ENCODE peak calls at places on chromosome 12, in four cellular contexts. One of them, this sample, is unnamed.

GRCh38 chr12:43988838-43989560 is 153.1 kb downstream of the TMEM117 start:
- DNase-seq in heart right ventricle: no peak
- DNase-seq in H9: no peak
- DNase-seq in heart left ventricle: no peak
- DNase-seq in this sample: no peak

GRCh38 chr12:120261951-120262851 is 3.3 kb downstream of the PXN start:
- DNase-seq in heart left ventricle: no peak
- DNase-seq in heart right ventricle: no peak
- DNase-seq in H9: no peak
- DNase-seq in this sample: no peak

GRCh38 chr12:75705749-75706719 is 194.6 kb upstream of the KRR1 start:
- DNase-seq in heart left ventricle: peak; percentile 64
- DNase-seq in H9: no peak
- DNase-seq in heart right ventricle: peak; percentile 69
- DNase-seq in this sample: peak; percentile 64

GRCh38 chr12:120267736-120268135 is 2.2 kb upstream of the PXN start:
- DNase-seq in heart right ventricle: no peak
- DNase-seq in heart left ventricle: no peak
- DNase-seq in H9: no peak
- DNase-seq in this sample: no peak

GRCh38 chr12:111220363-111220762 is 148.5 kb downstream of the PHETA1 start:
- DNase-seq in H9: no peak
- DNase-seq in heart right ventricle: no peak
- DNase-seq in heart left ventricle: no peak
- DNase-seq in this sample: no peak

GRCh38 chr12:117042171-117042809 is 56.9 kb downstream of the TESC start:
- DNase-seq in H9: no peak
- DNase-seq in heart left ventricle: peak; percentile 73
- DNase-seq in heart right ventricle: peak; percentile 51
- DNase-seq in this sample: no peak

GRCh38 chr12:7681535-7681934 is 14.0 kb downstream of the GDF3 start:
- DNase-seq in H9: no peak
- DNase-seq in heart right ventricle: no peak
- DNase-seq in heart left ventricle: no peak
- DNase-seq in this sample: no peak

GRCh38 chr12:107564946-107565345 is 120.7 kb upstream of the PWP1 start:
- DNase-seq in H9: peak; percentile 64
- DNase-seq in heart left ventricle: no peak
- DNase-seq in heart right ventricle: no peak
- DNase-seq in this sample: no peak

GRCh38 chr12:121657305-121658008 is 12.0 kb downstream of the MORN3 start:
- DNase-seq in H9: no peak
- DNase-seq in heart left ventricle: no peak
- DNase-seq in heart right ventricle: no peak
- DNase-seq in this sample: no peak

GRCh38 chr12:102696045-102696444 is 215.7 kb upstream of the IGF1 start:
- DNase-seq in heart left ventricle: no peak
- DNase-seq in heart right ventricle: no peak
- DNase-seq in H9: no peak
- DNase-seq in this sample: no peak

GRCh38 chr12:44589697-44590096 is 286.4 kb downstream of the NELL2 start:
- DNase-seq in heart right ventricle: no peak
- DNase-seq in heart left ventricle: no peak
- DNase-seq in H9: no peak
- DNase-seq in this sample: no peak

GRCh38 chr12:98149270-98149669 is 366.1 kb upstream of the TMPO start:
- DNase-seq in H9: no peak
- DNase-seq in heart left ventricle: no peak
- DNase-seq in heart right ventricle: no peak
- DNase-seq in this sample: no peak

GRCh38 chr12:14260011-14260993 is 105.2 kb upstream of the ATF7IP start:
- DNase-seq in heart left ventricle: peak; percentile 94
- DNase-seq in heart right ventricle: peak; percentile 95
- DNase-seq in H9: peak; percentile 99
- DNase-seq in this sample: peak; percentile 71

GRCh38 chr12:43111608-43112007 is 440.4 kb downstream of the ADAMTS20 start:
- DNase-seq in heart left ventricle: no peak
- DNase-seq in heart right ventricle: no peak
- DNase-seq in H9: no peak
- DNase-seq in this sample: no peak

GRCh38 chr12:3882396-3882795 is 9.2 kb upstream of the PARP11 start:
- DNase-seq in heart left ventricle: no peak
- DNase-seq in H9: no peak
- DNase-seq in heart right ventricle: no peak
- DNase-seq in this sample: no peak

GRCh38 chr12:86772688-86773087 is 516.5 kb upstream of the MGAT4C start:
- DNase-seq in heart right ventricle: no peak
- DNase-seq in H9: no peak
- DNase-seq in heart left ventricle: no peak
- DNase-seq in this sample: no peak

GRCh38 chr12:20370001-20370381 is 1.7 kb downstream of the PDE3A start:
- DNase-seq in heart left ventricle: peak; percentile 60
- DNase-seq in H9: peak; percentile 76
- DNase-seq in heart right ventricle: peak; percentile 55
- DNase-seq in this sample: no peak

GRCh38 chr12:119621878-119622277 is 28.3 kb downstream of the TMEM233 start:
- DNase-seq in heart right ventricle: no peak
- DNase-seq in H9: no peak
- DNase-seq in heart left ventricle: no peak
- DNase-seq in this sample: no peak

GRCh38 chr12:75322464-75322863 is 7.7 kb downstream of the CAPS2 start:
- DNase-seq in heart right ventricle: no peak
- DNase-seq in H9: no peak
- DNase-seq in heart left ventricle: no peak
- DNase-seq in this sample: no peak

GRCh38 chr12:40565029-40565633 is 127.1 kb upstream of the CNTN1 start:
- DNase-seq in heart left ventricle: no peak
- DNase-seq in heart right ventricle: no peak
- DNase-seq in H9: no peak
- DNase-seq in this sample: no peak

GRCh38 chr12:91189526-91189925 is 6.9 kb upstream of the DCN start:
- DNase-seq in H9: no peak
- DNase-seq in heart left ventricle: no peak
- DNase-seq in heart right ventricle: no peak
- DNase-seq in this sample: no peak

GRCh38 chr12:112112423-112113132 is 4.0 kb upstream of the NAA25 start:
- DNase-seq in H9: peak; percentile 65
- DNase-seq in heart right ventricle: no peak
- DNase-seq in heart left ventricle: no peak
- DNase-seq in this sample: no peak

GRCh38 chr12:51326762-51327439 is 2.9 kb upstream of the BIN2 start:
- DNase-seq in heart right ventricle: peak; percentile 22
- DNase-seq in H9: no peak
- DNase-seq in heart left ventricle: no peak
- DNase-seq in this sample: peak; percentile 87

GRCh38 chr12:107079172-107080011 is 14.0 kb downstream of the CRY1 start:
- DNase-seq in heart left ventricle: no peak
- DNase-seq in H9: no peak
- DNase-seq in heart right ventricle: no peak
- DNase-seq in this sample: no peak

GRCh38 chr12:124277394-124278222 is 17.3 kb upstream of the RFLNA start:
- DNase-seq in heart left ventricle: no peak
- DNase-seq in H9: no peak
- DNase-seq in heart right ventricle: no peak
- DNase-seq in this sample: no peak

GRCh38 chr12:42892702-42893101 is 303.2 kb upstream of the PRICKLE1 start:
- DNase-seq in H9: no peak
- DNase-seq in heart left ventricle: no peak
- DNase-seq in heart right ventricle: no peak
- DNase-seq in this sample: no peak

GRCh38 chr12:67752226-67752732 is 103.7 kb downstream of the DYRK2 start:
- DNase-seq in heart right ventricle: no peak
- DNase-seq in heart left ventricle: no peak
- DNase-seq in H9: no peak
- DNase-seq in this sample: peak; percentile 16

GRCh38 chr12:108526482-108527234 is 11.6 kb downstream of the FICD start:
- DNase-seq in heart right ventricle: no peak
- DNase-seq in H9: no peak
- DNase-seq in heart left ventricle: no peak
- DNase-seq in this sample: no peak

GRCh38 chr12:4435537-4435936 is 10.1 kb downstream of the FGF6 start:
- DNase-seq in heart right ventricle: no peak
- DNase-seq in H9: peak; percentile 24
- DNase-seq in heart left ventricle: no peak
- DNase-seq in this sample: no peak

GRCh38 chr12:110266980-110267620 is 13.9 kb upstream of the ATP2A2 start:
- DNase-seq in heart left ventricle: peak; percentile 80
- DNase-seq in heart right ventricle: peak; percentile 90
- DNase-seq in H9: no peak
- DNase-seq in this sample: peak; percentile 74

GRCh38 chr12:34343345-34343744 is 321.0 kb downstream of the ALG10 start:
- DNase-seq in H9: no peak
- DNase-seq in heart right ventricle: no peak
- DNase-seq in heart left ventricle: no peak
- DNase-seq in this sample: no peak

GRCh38 chr12:34343766-34344165 is 321.5 kb downstream of the ALG10 start:
- DNase-seq in heart right ventricle: no peak
- DNase-seq in H9: no peak
- DNase-seq in heart left ventricle: no peak
- DNase-seq in this sample: no peak

GRCh38 chr12:34346372-34347034 is 324.2 kb downstream of the ALG10 start:
- DNase-seq in H9: no peak
- DNase-seq in heart right ventricle: no peak
- DNase-seq in heart left ventricle: no peak
- DNase-seq in this sample: no peak

GRCh38 chr12:34345801-34346200 is 323.5 kb downstream of the ALG10 start:
- DNase-seq in heart left ventricle: no peak
- DNase-seq in heart right ventricle: no peak
- DNase-seq in H9: no peak
- DNase-seq in this sample: no peak

GRCh38 chr12:34344851-34345522 is 322.7 kb downstream of the ALG10 start:
- DNase-seq in heart left ventricle: no peak
- DNase-seq in H9: no peak
- DNase-seq in heart right ventricle: no peak
- DNase-seq in this sample: no peak
- H3K9me3 ChIP-seq in heart left ventricle: no peaks in the 10 kb centered on the region
- H3K9me3 ChIP-seq in H9: peaks cover 10% of the 10 kb centered on the region
- H3K9me3 ChIP-seq in heart right ventricle: peaks cover 83% of the 10 kb centered on the region
- H3K9me3 ChIP-seq in this sample: peaks cover 13% of the 10 kb centered on the region

DNA sequence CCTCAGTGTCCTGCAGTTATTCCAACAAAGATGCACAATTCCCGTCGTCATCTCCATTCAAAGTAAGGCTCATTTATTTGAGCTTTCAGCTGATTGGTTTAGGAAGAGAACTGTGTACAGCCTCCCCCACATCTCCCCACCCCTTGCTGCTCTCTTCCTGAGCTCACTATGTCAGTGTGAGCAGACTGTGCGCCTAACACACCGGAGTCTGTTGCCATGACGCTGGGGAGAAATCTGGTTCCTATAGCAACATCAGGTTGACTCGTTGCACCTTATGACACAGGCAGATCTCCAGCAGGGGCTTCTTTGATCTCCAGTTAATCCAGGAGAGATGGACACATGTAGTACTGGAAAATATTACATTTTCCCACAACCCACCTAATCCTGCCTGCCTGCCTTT is 319.4 kb downstream of the CACNA1C start:
- DNase-seq in heart right ventricle: no peak
- DNase-seq in H9: no peak
- DNase-seq in heart left ventricle: no peak
- DNase-seq in this sample: no peak
- H3K27ac ChIP-seq in heart right ventricle: peak overlapping the region; percentile 45
- H3K27ac ChIP-seq in H9: no peak overlapping the region
- H3K27ac ChIP-seq in heart left ventricle: peak overlapping the region; percentile 72
- H3K27ac ChIP-seq in this sample: no peak overlapping the region

DNA sequence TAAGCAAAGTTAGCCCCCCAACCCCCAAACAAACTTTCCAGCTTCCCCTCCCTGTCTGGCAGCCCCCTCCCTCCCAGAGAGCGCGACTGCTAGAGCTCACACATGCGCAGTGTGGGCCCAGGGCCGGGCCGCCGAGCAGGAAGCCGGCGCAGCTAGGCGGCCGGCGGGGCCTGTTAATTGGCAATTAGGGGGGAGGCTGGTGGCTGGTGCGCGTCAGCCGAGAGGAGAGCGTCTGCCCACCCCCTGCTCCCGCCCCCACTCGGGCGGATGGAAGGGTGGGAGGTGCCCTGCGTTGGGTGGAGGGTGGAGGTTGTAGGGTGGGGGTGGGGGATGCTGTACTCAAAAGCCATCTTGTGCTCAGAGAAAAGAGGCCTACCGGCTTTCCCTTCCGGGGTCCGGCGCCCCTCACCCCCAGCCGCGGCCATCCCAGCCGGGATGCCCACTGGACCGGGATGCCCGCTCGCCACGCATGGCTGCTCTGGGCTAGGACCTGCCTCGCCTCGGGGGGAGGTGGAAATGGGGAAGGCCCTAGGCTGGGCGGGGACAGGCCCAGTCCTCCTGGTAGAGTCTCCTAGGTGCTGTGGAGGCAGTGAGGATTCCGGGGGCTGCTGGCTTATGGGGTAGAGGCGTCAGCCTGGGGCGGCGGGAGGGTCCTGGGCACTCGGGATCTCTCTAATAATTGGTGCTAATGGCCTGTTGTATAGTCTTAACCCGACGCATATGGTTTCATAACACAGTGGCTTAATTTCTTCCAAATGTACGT is 9.2 kb downstream of the HOXC8 start:
- DNase-seq in H9: peak; percentile 93
- DNase-seq in heart left ventricle: peak; percentile 67
- DNase-seq in heart right ventricle: peak; percentile 40
- DNase-seq in this sample: peak; percentile 93
- H3K27me3 ChIP-seq in H9: peaks cover 93% of the 10 kb centered on the region
- H3K27me3 ChIP-seq in heart left ventricle: peaks cover 79% of the 10 kb centered on the region
- H3K27me3 ChIP-seq in heart right ventricle: peaks cover 92% of the 10 kb centered on the region
- H3K27me3 ChIP-seq in this sample: no peaks in the 10 kb centered on the region

DNA sequence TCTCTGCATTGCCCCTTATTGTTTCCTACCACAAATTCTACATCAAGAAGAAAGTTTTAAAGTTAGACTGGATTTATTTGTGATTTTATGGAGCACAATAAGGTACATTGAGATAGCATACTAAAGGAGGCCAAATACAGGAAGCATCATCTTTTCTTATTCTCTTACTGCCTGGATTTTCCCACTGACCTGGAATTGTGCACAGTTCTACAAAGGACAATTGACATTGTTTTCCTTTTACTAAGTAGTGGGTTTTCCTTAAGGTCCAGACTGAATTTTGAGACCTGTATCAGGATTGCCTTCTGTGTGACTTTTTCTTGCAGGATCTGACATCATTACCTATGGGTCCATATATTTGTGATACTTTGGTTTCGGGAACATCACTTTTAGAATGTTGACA is 18.8 kb upstream of the ZNF140 start:
- DNase-seq in heart right ventricle: no peak
- DNase-seq in H9: no peak
- DNase-seq in heart left ventricle: no peak
- DNase-seq in this sample: no peak
- H3K9me3 ChIP-seq in heart right ventricle: peaks cover 100% of the 10 kb centered on the region
- H3K9me3 ChIP-seq in H9: peaks cover 93% of the 10 kb centered on the region
- H3K9me3 ChIP-seq in heart left ventricle: peaks cover 100% of the 10 kb centered on the region
- H3K9me3 ChIP-seq in this sample: peaks cover 41% of the 10 kb centered on the region

This sample was measured in SJSA1.